ENCODE peak calls at places on chromosomes 4 and X, in ten cellular contexts. E, L, Y, W, B, S, G, Q, R and P are unnamed samples.

GRCh38 chr4:74006009-74006476 is 7.6 kb upstream of the CXCL5 start:
- DNase-seq in Q (no peak), R (no peak), Y (no peak), S (peak), E (peak), G (no peak), B (no peak), W (no peak), L (no peak), P (no peak)

GRCh38 chr4:110704748-110705439 is 82.0 kb upstream of the PITX2 start:
- DNase-seq in Q (no peak), S (no peak), W (no peak), G (no peak), E (no peak), L (no peak), B (no peak), R (no peak), Y (no peak), P (no peak)

GRCh38 chr4:88107406-88108107 is 50.9 kb downstream of the ABCG2 start:
- DNase-seq in G (no peak), E (no peak), Y (no peak), L (no peak), R (no peak), Q (no peak), S (peak), B (no peak), W (no peak), P (no peak)

GRCh38 chr4:8001564-8002355 is 62.1 kb upstream of the AFAP1 start:
- DNase-seq in S (no peak), Q (no peak), G (no peak), W (no peak), E (no peak), B (no peak), Y (no peak), R (peak), L (no peak), P (no peak)

GRCh38 chr4:77040265-77040664 is 35.5 kb downstream of the CCNI start:
- DNase-seq in B (no peak), E (peak), Q (no peak), G (no peak), L (no peak), R (no peak), W (no peak), S (peak), Y (no peak), P (no peak)

GRCh38 chrX:150074175-150074574 is 135.9 kb upstream of the EOLA2 start:
- DNase-seq in L (no peak), Y (no peak), S (peak), G (no peak), B (no peak), Q (no peak), R (no peak), W (no peak), E (peak), P (no peak)

GRCh38 chr4:114827651-114828050 is 229.0 kb downstream of the UGT8 start:
- DNase-seq in Y (no peak), R (no peak), S (no peak), L (no peak), Q (no peak), G (no peak), W (no peak), B (no peak), E (no peak), P (no peak)

GRCh38 chr4:76811604-76812412 is 86.1 kb downstream of the SOWAHB start:
- DNase-seq in R (peak), E (peak), B (no peak), G (no peak), Q (no peak), Y (peak), S (peak), L (no peak), W (no peak), P (no peak)

GRCh38 chr4:15234101-15234500 is 193.7 kb upstream of the C1QTNF7 start:
- DNase-seq in R (no peak), L (no peak), Y (peak), Q (no peak), S (peak), B (no peak), E (peak), G (no peak), W (no peak), P (peak)

GRCh38 chr4:87497141-87497540 is 32.0 kb downstream of the SPARCL1 start:
- DNase-seq in L (no peak), S (no peak), E (no peak), Q (peak), W (no peak), G (no peak), Y (no peak), R (no peak), B (no peak), P (no peak)

GRCh38 chrX:68440940-68441339 is 7.6 kb upstream of the OPHN1 start:
- DNase-seq in E (peak), W (no peak), Q (no peak), R (peak), B (peak), Y (no peak), G (peak), S (peak), L (peak), P (peak)

GRCh38 chr4:127965803-127966175 is 583 bp downstream of the ABHD18 start:
- DNase-seq in R (peak), E (no peak), B (peak), L (peak), G (no peak), W (no peak), S (peak), Y (no peak), Q (no peak), P (no peak)

GRCh38 chr4:35102111-35102510 is 1142.2 kb downstream of the ARAP2 start:
- DNase-seq in R (no peak), B (no peak), L (no peak), W (no peak), Y (no peak), S (no peak), Q (no peak), G (no peak), E (no peak), P (no peak)

GRCh38 chr4:14877246-14878220 is 124.7 kb upstream of the CPEB2 start:
- DNase-seq in S (no peak), W (no peak), R (no peak), Q (peak), E (peak), B (no peak), Y (no peak), L (peak), G (no peak), P (no peak)

GRCh38 chr4:1347410-1347864 is 429 bp downstream of the UVSSA start:
- DNase-seq in R (peak), E (peak), B (peak), G (peak), Q (peak), Y (peak), W (no peak), L (peak), S (peak), P (peak)

GRCh38 chr4:77818077-77818666 is 996 bp downstream of the CNOT6L start:
- DNase-seq in B (peak), R (peak), L (peak), W (no peak), S (peak), E (peak), Q (peak), Y (no peak), G (peak), P (peak)

GRCh38 chr4:147683172-147683571 is 791 bp downstream of the PRMT9 start:
- DNase-seq in L (no peak), G (no peak), Y (no peak), Q (no peak), W (no peak), S (peak), R (no peak), B (no peak), E (peak), P (no peak)

GRCh38 chr4:57504139-57504538 is 394.0 kb upstream of the IGFBP7 start:
- DNase-seq in E (no peak), S (no peak), R (no peak), Y (no peak), W (no peak), B (no peak), Q (no peak), L (no peak), G (no peak), P (no peak)

GRCh38 chrX:100649550-100650356 is 5.8 kb downstream of the SRPX2 start:
- DNase-seq in L (peak), W (no peak), B (peak), E (peak), Q (peak), Y (peak), G (peak), S (peak), R (peak), P (peak)

GRCh38 chr4:18063079-18063478 is 41.5 kb upstream of the LCORL start:
- DNase-seq in R (no peak), Y (no peak), E (no peak), Q (no peak), W (no peak), L (no peak), B (no peak), G (no peak), S (no peak), P (no peak)

GRCh38 chrX:119655125-119655524 is 37.8 kb downstream of the SEPTIN6 start:
- DNase-seq in B (no peak), S (peak), E (peak), G (no peak), R (no peak), Q (no peak), L (no peak), W (no peak), Y (peak), P (no peak)

GRCh38 chrX:110786486-110786885 is 9.1 kb downstream of the CHRDL1 start:
- DNase-seq in B (no peak), G (no peak), S (peak), Q (no peak), R (no peak), E (peak), L (no peak), Y (no peak), W (no peak), P (no peak)

GRCh38 chrX:39848243-39848642 is 249.5 kb downstream of the BCOR start:
- DNase-seq in R (no peak), Y (no peak), L (no peak), W (no peak), S (peak), B (no peak), Q (no peak), E (no peak), G (no peak), P (no peak)

GRCh38 chr4:102787096-102787867 is 26.5 kb upstream of the MANBA start:
- DNase-seq in Y (no peak), L (no peak), R (no peak), B (no peak), E (peak), S (peak), Q (no peak), W (no peak), G (no peak), P (no peak)

GRCh38 chrX:103586314-103586646 is 965 bp downstream of the TCEAL4 start:
- DNase-seq in R (peak), B (peak), Q (peak), G (peak), S (no peak), Y (no peak), W (no peak), L (no peak), E (no peak), P (no peak)

GRCh38 chr4:113733685-113734084 is 27.9 kb downstream of the CAMK2D start:
- DNase-seq in L (no peak), Y (no peak), G (no peak), E (no peak), B (no peak), S (no peak), Q (no peak), W (no peak), R (no peak), P (no peak)

GRCh38 chr4:87949961-87950360 is 25.6 kb upstream of the SPP1 start:
- DNase-seq in Y (no peak), R (no peak), L (no peak), W (no peak), Q (no peak), B (no peak), S (peak), E (peak), G (no peak), P (peak)

GRCh38 chrX:50813843-50814661 is at the start of gene SHROOM4:
- DNase-seq in B (peak), Q (peak), E (peak), L (peak), R (peak), Y (no peak), W (no peak), G (peak), S (peak), P (no peak)

GRCh38 chrX:25596881-25597280 is 541.3 kb upstream of the MAGEB18 start:
- DNase-seq in Q (no peak), Y (no peak), L (no peak), R (no peak), E (no peak), S (no peak), W (no peak), B (no peak), G (no peak), P (no peak)